ENCODE peak calls at places on chromosomes 3 and 15, in six cellular contexts. Z is NT2/D1; O is left ventricle myocardium inferior; F is CD8-positive, alpha-beta memory T cell; B is brain microvascular endothelial cell; A is stomach. Q is an unnamed sample.

GRCh38 chr3:15409774-15410173 is 17.6 kb downstream of the METTL6 start:
- DNase-seq in Z (no peak), O (no peak), F (no peak), B (no peak), A (no peak), Q (no peak)

GRCh38 chr3:142022381-142022780 is 127.0 kb downstream of the TFDP2 start:
- DNase-seq in Z (no peak), O (no peak), F (no peak), B (peak; percentile 4), A (no peak), Q (no peak)

GRCh38 chr3:30263238-30263920 is 343.0 kb upstream of the TGFBR2 start:
- DNase-seq in Z (no peak), O (no peak), F (no peak), B (no peak), A (no peak), Q (no peak)

GRCh38 chr3:43071313-43071893 is 34.5 kb downstream of the POMGNT2 start:
- DNase-seq in Z (peak; percentile 20), O (no peak), F (peak; percentile 7), B (no peak), A (no peak), Q (no peak)

GRCh38 chr3:173932624-173933023 is 535.1 kb downstream of the NLGN1 start:
- DNase-seq in Z (no peak), O (no peak), F (no peak), B (peak; percentile 77), A (no peak), Q (no peak)

GRCh38 chr15:47439870-47440155 is 277.5 kb upstream of the SEMA6D start:
- DNase-seq in Z (no peak), O (no peak), F (no peak), B (peak; percentile 40), A (no peak), Q (no peak)

GRCh38 chr3:32703491-32703968 is 18.5 kb downstream of the CNOT10 start:
- DNase-seq in Z (no peak), O (no peak), F (no peak), B (no peak), A (no peak), Q (no peak)

GRCh38 chr3:102356506-102356905 is 78.3 kb upstream of the ZPLD1 start:
- DNase-seq in Z (no peak), O (no peak), F (no peak), B (no peak), A (no peak), Q (no peak)

GRCh38 chr15:43134157-43134637 is 811 bp downstream of the TMEM62 start:
- DNase-seq in Z (no peak), O (no peak), F (no peak), B (no peak), A (no peak), Q (no peak)

GRCh38 chr15:98000249-98001203 is 40.0 kb downstream of the ARRDC4 start:
- DNase-seq in Z (no peak), O (no peak), F (no peak), B (no peak), A (no peak), Q (no peak)

GRCh38 chr3:37924453-37924852 is 62.8 kb downstream of the CTDSPL start:
- DNase-seq in Z (no peak), O (no peak), F (no peak), B (no peak), A (no peak), Q (no peak)

GRCh38 chr15:73691398-73691797 is 7.2 kb downstream of the CD276 start:
- DNase-seq in Z (no peak), O (peak; percentile 63), F (no peak), B (peak; percentile 82), A (peak; percentile 70), Q (no peak)

GRCh38 chr3:13631256-13631655 is 82.3 kb downstream of the FBLN2 start:
- DNase-seq in Z (no peak), O (no peak), F (no peak), B (no peak), A (no peak), Q (no peak)

GRCh38 chr15:29337156-29337959 is 67.7 kb upstream of the NSMCE3 start:
- DNase-seq in Z (no peak), O (no peak), F (no peak), B (no peak), A (no peak), Q (no peak)

GRCh38 chr3:194532591-194532990 is 45.8 kb upstream of the ATP13A3 start:
- DNase-seq in Z (no peak), O (no peak), F (no peak), B (no peak), A (no peak), Q (no peak)

GRCh38 chr3:20857636-20858035 is 671.6 kb upstream of the SGO1 start:
- DNase-seq in Z (no peak), O (no peak), F (no peak), B (peak; percentile 72), A (no peak), Q (no peak)

GRCh38 chr15:72288796-72289596 is 16.6 kb upstream of the PARP6 start:
- DNase-seq in Z (no peak), O (no peak), F (no peak), B (no peak), A (no peak), Q (peak; percentile 75)

GRCh38 chr3:107411779-107412178 is 34.5 kb downstream of the CCDC54 start:
- DNase-seq in Z (no peak), O (no peak), F (no peak), B (no peak), A (no peak), Q (no peak)

GRCh38 chr3:107414325-107414964 is 37.2 kb downstream of the CCDC54 start:
- DNase-seq in Z (no peak), O (no peak), F (no peak), B (no peak), A (no peak), Q (no peak)

GRCh38 chr3:107410606-107411005 is 33.4 kb downstream of the CCDC54 start:
- DNase-seq in Z (no peak), O (no peak), F (no peak), B (no peak), A (no peak), Q (no peak)

GRCh38 chr3:107412376-107412775 is 35.1 kb downstream of the CCDC54 start:
- DNase-seq in Z (no peak), O (no peak), F (no peak), B (no peak), A (no peak), Q (no peak)

GRCh38 chr3:107413264-107413663 is 36.0 kb downstream of the CCDC54 start:
- DNase-seq in Z (no peak), O (no peak), F (no peak), B (no peak), A (no peak), Q (no peak)
- H3K36me3 ChIP-seq in Z (no peaks in the 10 kb centered on the region), O (no peaks in the 10 kb centered on the region), F (no peaks in the 10 kb centered on the region), B (no peaks in the 10 kb centered on the region), A (no peaks in the 10 kb centered on the region), Q (no peaks in the 10 kb centered on the region)

GRCh38 chr3:16486201-16486600 is 27.3 kb downstream of the RFTN1 start:
- DNase-seq in Z (no peak), O (no peak), F (no peak), B (no peak), A (no peak), Q (no peak)
- H3K36me3 ChIP-seq in Z (no peaks in the 10 kb centered on the region), O (peaks cover 32% of the 10 kb centered on the region), F (no peaks in the 10 kb centered on the region), B (peaks cover under 1% of the 10 kb centered on the region), A (peaks cover 2% of the 10 kb centered on the region), Q (no peaks in the 10 kb centered on the region)

GRCh38 chr15:40647523-40647922 is 47.5 kb upstream of the RAD51 start:
- DNase-seq in Z (no peak), O (no peak), F (no peak), B (no peak), A (no peak), Q (no peak)
- H3K36me3 ChIP-seq in Z (peaks cover 17% of the 10 kb centered on the region), O (no peaks in the 10 kb centered on the region), F (no peaks in the 10 kb centered on the region), B (no peaks in the 10 kb centered on the region), A (no peaks in the 10 kb centered on the region), Q (no peaks in the 10 kb centered on the region)

DNA sequence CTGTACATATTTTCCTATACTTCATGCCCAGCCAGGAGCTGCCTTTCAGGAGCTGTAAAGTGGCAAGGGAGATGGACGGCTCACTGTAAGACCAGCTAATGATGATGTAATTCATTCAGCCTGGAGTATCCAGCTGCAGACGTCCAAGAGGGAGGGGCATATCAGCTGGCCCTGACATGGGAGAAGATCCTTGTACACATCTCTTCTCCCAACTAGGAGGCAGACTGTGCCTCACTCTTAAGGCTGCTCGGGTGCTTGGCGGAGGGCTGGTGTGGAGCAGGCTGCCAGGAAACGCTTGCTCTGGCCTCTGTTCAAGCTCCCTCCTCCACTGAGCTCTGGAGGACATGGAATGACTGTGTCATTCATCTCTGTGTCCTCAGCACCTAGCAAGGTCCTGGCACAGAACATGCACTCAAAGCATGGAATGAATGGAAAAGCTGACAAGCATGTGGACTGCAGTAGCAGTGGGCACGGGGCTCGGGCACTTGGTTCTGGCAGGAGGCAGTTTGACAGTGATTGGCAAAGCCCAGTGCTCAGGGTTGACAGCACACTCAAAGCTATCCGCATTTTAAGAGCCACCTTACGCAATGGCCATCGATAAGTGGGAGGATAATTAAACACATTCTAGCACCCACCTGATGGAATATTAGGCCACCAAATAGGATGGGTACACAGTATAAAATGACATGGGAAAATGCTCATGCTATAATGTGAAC is 72.4 kb downstream of the TBC1D2B start:
- DNase-seq in Z (no peak), O (peak; percentile 83), F (no peak), B (peak; percentile 80), A (peak; percentile 84), Q (peak; percentile 74)
- H3K36me3 ChIP-seq in Z (peaks cover 73% of the 10 kb centered on the region), O (peaks cover 47% of the 10 kb centered on the region), F (peaks cover 49% of the 10 kb centered on the region), B (peaks cover 65% of the 10 kb centered on the region), A (peaks cover 85% of the 10 kb centered on the region), Q (peaks cover 18% of the 10 kb centered on the region)

GRCh38 chr3:124984754-124985153 is 50.2 kb upstream of the MUC13 start:
- DNase-seq in Z (no peak), O (no peak), F (no peak), B (no peak), A (no peak), Q (no peak)
- H3K36me3 ChIP-seq in Z (peaks cover 67% of the 10 kb centered on the region), O (peaks cover 68% of the 10 kb centered on the region), F (peaks cover under 1% of the 10 kb centered on the region), B (peaks cover 35% of the 10 kb centered on the region), A (peaks cover 4% of the 10 kb centered on the region), Q (peaks cover 40% of the 10 kb centered on the region)

Q was measured in upper lobe of left lung.